ENCODE peak calls at places on chromosome 6, in six cellular contexts. I is IMR-90, J is HepG2, B is SK-N-SH, Q is GM12878, N is K562. E is an unnamed sample. For H3K4me1, the result is how much of the 10 kb centered on the place peaks cover.

GRCh38 chr6:170208651-170209353 is 82.1 kb downstream of the DLL1 start:
- DNase-seq in I (no peak), J (no peak), B (peak), Q (no peak), N (no peak), E (no peak)

GRCh38 chr6:157317129-157317814 is 6.0 kb downstream of the TMEM242 start:
- DNase-seq in I (peak), J (peak), B (no peak), Q (no peak), N (peak), E (peak)

GRCh38 chr6:20716865-20717264 is 182.6 kb downstream of the CDKAL1 start:
- DNase-seq in I (no peak), J (no peak), B (no peak), Q (peak), N (no peak), E (no peak)

GRCh38 chr6:99019341-99019740 is 71.6 kb upstream of the FBXL4 start:
- DNase-seq in I (peak), J (no peak), B (no peak), Q (no peak), N (no peak), E (no peak)

GRCh38 chr6:145313041-145313855 is 422.1 kb downstream of the EPM2A start:
- DNase-seq in I (no peak), J (no peak), B (no peak), Q (no peak), N (no peak), E (no peak)

GRCh38 chr6:56804996-56805395 is 149.9 kb upstream of the BEND6 start:
- DNase-seq in I (peak), J (no peak), B (no peak), Q (no peak), N (no peak), E (peak)

GRCh38 chr6:10951675-10952282 is 64.9 kb downstream of the SYCP2L start:
- DNase-seq in I (peak), J (peak), B (peak), Q (no peak), N (no peak), E (peak)

GRCh38 chr6:159169193-159169555 is at the start of gene FNDC1:
- DNase-seq in I (no peak), J (no peak), B (peak), Q (no peak), N (peak), E (peak)

GRCh38 chr6:146905313-146905712 is 298.9 kb upstream of the STXBP5 start:
- DNase-seq in I (peak), J (peak), B (peak), Q (no peak), N (no peak), E (peak)

GRCh38 chr6:139521338-139521737 is 146.9 kb upstream of the CITED2 start:
- DNase-seq in I (no peak), J (no peak), B (no peak), Q (no peak), N (no peak), E (no peak)

GRCh38 chr6:47477497-47478232 is at the start of gene CD2AP:
- DNase-seq in I (peak), J (peak), B (peak), Q (peak), N (peak), E (peak)

GRCh38 chr6:87198496-87198895 is 43.1 kb downstream of the ZNF292 start:
- DNase-seq in I (peak), J (no peak), B (no peak), Q (no peak), N (no peak), E (peak)

GRCh38 chr6:135331002-135331401 is 149.9 kb downstream of the MYB start:
- DNase-seq in I (peak), J (no peak), B (no peak), Q (peak), N (no peak), E (no peak)

GRCh38 chr6:170268216-170269129 is 22.4 kb downstream of the DLL1 start:
- DNase-seq in I (no peak), J (no peak), B (no peak), Q (no peak), N (no peak), E (no peak)

GRCh38 chr6:148177589-148178233 is 164.9 kb upstream of the SASH1 start:
- DNase-seq in I (peak), J (peak), B (peak), Q (no peak), N (peak), E (peak)

GRCh38 chr6:124924333-124924759 is 37.9 kb upstream of the RNF217 start:
- DNase-seq in I (peak), J (no peak), B (no peak), Q (no peak), N (no peak), E (no peak)

GRCh38 chr6:19812512-19813119 is 24.6 kb upstream of the ID4 start:
- DNase-seq in I (peak), J (peak), B (peak), Q (no peak), N (peak), E (peak)

GRCh38 chr6:5652738-5653137 is 354.0 kb downstream of the NRN1 start:
- DNase-seq in I (no peak), J (no peak), B (no peak), Q (no peak), N (no peak), E (no peak)

GRCh38 chr6:130680118-130680517 is 147.1 kb upstream of the SMLR1 start:
- DNase-seq in I (peak), J (no peak), B (no peak), Q (no peak), N (no peak), E (no peak)

GRCh38 chr6:109187399-109188114 is 92.2 kb downstream of the CEP57L1 start:
- DNase-seq in I (peak), J (peak), B (peak), Q (no peak), N (peak), E (peak)

GRCh38 chr6:139037490-139037889 is 8.9 kb downstream of the ABRACL start:
- DNase-seq in I (peak), J (no peak), B (no peak), Q (no peak), N (no peak), E (no peak)

GRCh38 chr6:162344935-162345599 is 382.5 kb downstream of the PRKN start:
- DNase-seq in I (no peak), J (no peak), B (no peak), Q (no peak), N (no peak), E (no peak)

GRCh38 chr6:100281471-100281878 is 183.2 kb downstream of the SIM1 start:
- DNase-seq in I (no peak), J (no peak), B (peak), Q (no peak), N (no peak), E (no peak)

GRCh38 chr6:106387875-106388274 is 27.4 kb downstream of the CRYBG1 start:
- DNase-seq in I (no peak), J (no peak), B (no peak), Q (no peak), N (no peak), E (no peak)
- H3K4me1 ChIP-seq in I (under half), J (under half), B (under half), Q (under half), N (under half), E (under half)

DNA sequence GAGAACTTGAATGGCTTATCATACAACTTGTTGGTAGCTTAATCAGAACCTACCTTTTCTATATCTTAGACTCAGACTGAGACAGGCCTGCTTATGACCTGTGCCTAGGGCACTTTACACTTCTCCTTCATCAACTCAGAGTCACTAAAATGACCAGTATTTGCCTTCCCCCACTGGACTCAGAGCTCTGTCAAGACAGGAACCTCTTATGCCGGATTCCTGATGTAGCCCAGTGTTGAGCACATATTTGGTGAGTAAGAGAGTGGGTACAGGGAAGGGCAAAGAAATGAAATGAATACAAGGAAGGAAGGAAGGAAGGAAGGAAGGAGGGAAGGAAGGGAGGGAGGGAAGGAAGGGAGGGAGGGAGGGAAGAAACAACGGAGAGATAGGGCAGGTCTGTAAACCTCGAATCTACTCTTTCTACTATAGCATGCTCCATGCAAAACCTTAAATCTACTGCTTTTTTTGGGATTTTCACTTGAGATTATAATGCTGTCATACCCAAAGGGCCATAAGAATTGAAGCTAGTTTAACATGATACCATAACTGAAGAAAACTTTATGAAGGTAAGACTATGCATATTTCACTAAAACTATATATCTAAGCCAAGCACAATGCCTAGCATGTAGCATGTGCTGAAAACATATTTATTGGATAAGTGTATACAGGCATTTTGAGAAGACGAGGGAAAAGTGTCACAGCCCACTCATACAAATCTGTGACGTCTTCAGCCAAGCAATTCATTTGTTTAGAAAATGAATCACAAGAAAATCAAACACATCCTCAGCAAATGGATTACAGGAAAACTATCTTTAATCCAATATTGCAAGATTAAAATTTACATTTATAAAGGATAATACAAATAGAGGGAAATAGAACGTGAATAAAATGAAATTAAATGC is 89.9 kb downstream of the RFX6 start:
- DNase-seq in I (no peak), J (no peak), B (no peak), Q (no peak), N (no peak), E (no peak)
- TF ChIP-seq SMC3 in I (no peak), J (no peak), B (no peak), Q (no peak), N (no peak), E (no peak)

GRCh38 chr6:36917541-36918193 is 31.9 kb downstream of the C6orf89 start:
- DNase-seq in I (peak), J (no peak), B (no peak), Q (no peak), N (no peak), E (no peak)
- H3K4me1 ChIP-seq in I (under half), J (under half), B (under half), Q (under half), N (under half), E (under half)

DNA sequence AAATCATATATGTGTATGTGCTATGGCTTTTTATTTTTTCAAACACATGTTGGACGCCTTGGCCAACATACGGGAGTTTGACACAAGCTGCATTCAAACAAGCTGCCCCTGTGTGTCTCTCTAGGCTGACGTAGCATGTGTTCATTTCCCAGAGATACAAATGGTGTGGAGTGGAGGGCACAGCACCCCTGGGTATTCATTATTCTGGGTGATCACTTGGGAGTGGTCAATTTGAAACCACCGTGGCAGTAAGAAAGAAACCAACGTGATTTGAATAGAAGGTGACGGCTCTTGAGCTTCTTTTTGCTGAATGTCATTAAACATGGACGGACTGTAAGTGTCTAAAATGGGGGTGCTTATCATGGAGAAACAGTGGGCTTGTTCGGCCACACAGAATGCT is 1261.8 kb upstream of the CITED2 start:
- DNase-seq in I (no peak), J (no peak), B (no peak), Q (peak), N (no peak), E (no peak)
- TF ChIP-seq SMC3 in I (no peak), J (no peak), B (no peak), Q (no peak), N (no peak), E (no peak)

DNA sequence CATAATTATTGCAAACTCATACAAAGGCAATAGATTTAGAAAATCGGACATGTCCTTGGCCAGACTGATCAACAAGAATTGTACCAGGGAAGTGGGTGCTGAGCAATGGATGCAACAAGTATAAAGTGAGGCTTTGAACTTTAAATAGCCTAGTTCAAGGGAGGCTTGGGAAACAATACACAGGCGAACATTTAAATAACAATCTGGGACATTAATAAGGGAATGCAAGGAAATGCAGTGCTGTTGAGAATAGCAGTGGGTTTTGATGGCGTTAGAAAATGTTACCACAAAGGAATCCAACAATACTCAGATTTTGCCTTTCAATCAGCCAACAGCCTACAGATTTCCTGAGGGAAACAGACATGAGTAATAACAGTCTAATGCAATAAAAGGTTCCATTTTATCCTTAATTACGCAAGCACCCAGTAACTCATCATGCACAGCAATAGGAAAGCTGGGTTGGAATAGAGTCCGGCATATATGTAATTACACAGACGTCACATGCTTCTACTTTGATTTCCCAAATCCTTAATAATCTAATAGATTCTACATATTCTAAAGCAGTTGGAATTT is 134.6 kb downstream of the PHACTR1 start:
- DNase-seq in I (no peak), J (no peak), B (no peak), Q (no peak), N (no peak), E (no peak)
- H3K4me1 ChIP-seq in I (under half), J (under half), B (under half), Q (under half), N (under half), E (under half)